ENCODE peak calls at places on chromosomes 6 and 20, in four cellular contexts. One of them, this sample, is unnamed.

GRCh38 chr20:63309261-63310071 is 16.5 kb downstream of the COL20A1 start:
- DNase-seq in K562: peak
- DNase-seq in HepG2: peak
- DNase-seq in GM12878: no peak
- DNase-seq in this sample: peak

GRCh38 chr20:23605867-23606651 is at the start of gene CST9:
- DNase-seq in K562: no peak
- DNase-seq in HepG2: no peak
- DNase-seq in GM12878: no peak
- DNase-seq in this sample: no peak

GRCh38 chr6:111653434-111653833 is 47.8 kb upstream of the TRAF3IP2 start:
- DNase-seq in K562: no peak
- DNase-seq in HepG2: no peak
- DNase-seq in GM12878: no peak
- DNase-seq in this sample: no peak

GRCh38 chr20:58171796-58172425 is 56.5 kb downstream of the ANKRD60 start:
- DNase-seq in K562: no peak
- DNase-seq in HepG2: no peak
- DNase-seq in GM12878: no peak
- DNase-seq in this sample: no peak

GRCh38 chr6:111799576-111800467 is 73.4 kb downstream of the FYN start:
- DNase-seq in K562: no peak
- DNase-seq in HepG2: no peak
- DNase-seq in GM12878: no peak
- DNase-seq in this sample: no peak

GRCh38 chr20:45407067-45407745 is 883 bp upstream of the DBNDD2 start:
- DNase-seq in K562: peak
- DNase-seq in HepG2: no peak
- DNase-seq in GM12878: no peak
- DNase-seq in this sample: peak

GRCh38 chr6:88725111-88725711 is 238.2 kb downstream of the RNGTT start:
- DNase-seq in K562: no peak
- DNase-seq in HepG2: peak
- DNase-seq in GM12878: peak
- DNase-seq in this sample: peak

GRCh38 chr6:82381278-82381677 is 17.7 kb downstream of the TPBG start:
- DNase-seq in K562: no peak
- DNase-seq in HepG2: no peak
- DNase-seq in GM12878: peak
- DNase-seq in this sample: no peak

GRCh38 chr6:107228754-107229153 is 113.4 kb upstream of the BEND3 start:
- DNase-seq in K562: no peak
- DNase-seq in HepG2: no peak
- DNase-seq in GM12878: no peak
- DNase-seq in this sample: no peak

GRCh38 chr6:13673368-13673767 is 38.3 kb downstream of the RANBP9 start:
- DNase-seq in K562: no peak
- DNase-seq in HepG2: no peak
- DNase-seq in GM12878: no peak
- DNase-seq in this sample: no peak

GRCh38 chr20:58349586-58349985 is 39.4 kb upstream of the VAPB start:
- DNase-seq in K562: no peak
- DNase-seq in HepG2: no peak
- DNase-seq in GM12878: no peak
- DNase-seq in this sample: peak

GRCh38 chr6:79249136-79249535 is 14.7 kb upstream of the HMGN3 start:
- DNase-seq in K562: no peak
- DNase-seq in HepG2: no peak
- DNase-seq in GM12878: no peak
- DNase-seq in this sample: no peak

GRCh38 chr6:24606200-24606599 is 39.8 kb downstream of the KIAA0319 start:
- DNase-seq in K562: no peak
- DNase-seq in HepG2: no peak
- DNase-seq in GM12878: no peak
- DNase-seq in this sample: no peak

GRCh38 chr6:29995346-29995777 is 53.0 kb downstream of the HLA-A start:
- DNase-seq in K562: no peak
- DNase-seq in HepG2: no peak
- DNase-seq in GM12878: no peak
- DNase-seq in this sample: no peak

GRCh38 chr6:99588618-99589289 is 17.9 kb upstream of the PRDM13 start:
- DNase-seq in K562: no peak
- DNase-seq in HepG2: peak
- DNase-seq in GM12878: no peak
- DNase-seq in this sample: peak

GRCh38 chr6:120873125-120873865 is 461.0 kb downstream of the TBC1D32 start:
- DNase-seq in K562: no peak
- DNase-seq in HepG2: no peak
- DNase-seq in GM12878: no peak
- DNase-seq in this sample: no peak

GRCh38 chr20:53827996-53828672 is 234.5 kb upstream of the ZNF217 start:
- DNase-seq in K562: no peak
- DNase-seq in HepG2: no peak
- DNase-seq in GM12878: no peak
- DNase-seq in this sample: no peak

GRCh38 chr6:92124126-92124525 is 1295.2 kb downstream of the EPHA7 start:
- DNase-seq in K562: no peak
- DNase-seq in HepG2: no peak
- DNase-seq in GM12878: no peak
- DNase-seq in this sample: no peak

GRCh38 chr20:51710503-51710902 is 57.7 kb downstream of the ATP9A start:
- DNase-seq in K562: no peak
- DNase-seq in HepG2: no peak
- DNase-seq in GM12878: no peak
- DNase-seq in this sample: no peak

GRCh38 chr20:11852801-11853200 is 64.9 kb upstream of the BTBD3 start:
- DNase-seq in K562: no peak
- DNase-seq in HepG2: no peak
- DNase-seq in GM12878: no peak
- DNase-seq in this sample: no peak

GRCh38 chr20:7248392-7248992 is 481.0 kb downstream of the BMP2 start:
- DNase-seq in K562: no peak
- DNase-seq in HepG2: no peak
- DNase-seq in GM12878: no peak
- DNase-seq in this sample: no peak

GRCh38 chr20:23407770-23408467 is 13.4 kb downstream of the NAPB start:
- DNase-seq in K562: no peak
- DNase-seq in HepG2: no peak
- DNase-seq in GM12878: no peak
- DNase-seq in this sample: no peak

GRCh38 chr6:35140991-35141720 is at the start of gene TCP11:
- DNase-seq in K562: peak
- DNase-seq in HepG2: no peak
- DNase-seq in GM12878: no peak
- DNase-seq in this sample: peak

GRCh38 chr6:104589940-104590339 is 269.8 kb downstream of the HACE1 start:
- DNase-seq in K562: no peak
- DNase-seq in HepG2: no peak
- DNase-seq in GM12878: no peak
- DNase-seq in this sample: no peak

GRCh38 chr6:56540232-56540631 is 102.5 kb downstream of the DST start:
- DNase-seq in K562: no peak
- DNase-seq in HepG2: no peak
- DNase-seq in GM12878: no peak
- DNase-seq in this sample: no peak

GRCh38 chr6:160347259-160348208 is 644 bp upstream of the SLC22A3 start:
- DNase-seq in K562: no peak
- DNase-seq in HepG2: no peak
- DNase-seq in GM12878: no peak
- DNase-seq in this sample: peak

GRCh38 chr6:138410972-138411667 is 7.1 kb downstream of the HEBP2 start:
- DNase-seq in K562: no peak
- DNase-seq in HepG2: no peak
- DNase-seq in GM12878: no peak
- DNase-seq in this sample: no peak

GRCh38 chr6:722077-722524 is 29.2 kb upstream of the EXOC2 start:
- DNase-seq in K562: peak
- DNase-seq in HepG2: peak
- DNase-seq in GM12878: no peak
- DNase-seq in this sample: peak

GRCh38 chr20:3786126-3786484 is 435 bp downstream of the CENPB start:
- DNase-seq in K562: no peak
- DNase-seq in HepG2: no peak
- DNase-seq in GM12878: no peak
- DNase-seq in this sample: peak

GRCh38 chr20:18835850-18836249 is 22.3 kb downstream of the SCP2D1 start:
- DNase-seq in K562: no peak
- DNase-seq in HepG2: no peak
- DNase-seq in GM12878: no peak
- DNase-seq in this sample: no peak

GRCh38 chr6:31308050-31308844 is 36.4 kb upstream of the HLA-C start:
- DNase-seq in K562: peak
- DNase-seq in HepG2: no peak
- DNase-seq in GM12878: no peak
- DNase-seq in this sample: no peak

GRCh38 chr6:116500969-116501433 is 10.4 kb upstream of the CALHM5 start:
- DNase-seq in K562: peak
- DNase-seq in HepG2: no peak
- DNase-seq in GM12878: no peak
- DNase-seq in this sample: no peak

GRCh38 chr6:21396313-21396712 is 197.2 kb upstream of the SOX4 start:
- DNase-seq in K562: no peak
- DNase-seq in HepG2: no peak
- DNase-seq in GM12878: no peak
- DNase-seq in this sample: no peak

GRCh38 chr20:62749851-62750445 is 41.3 kb downstream of the NTSR1 start:
- DNase-seq in K562: no peak
- DNase-seq in HepG2: no peak
- DNase-seq in GM12878: no peak
- DNase-seq in this sample: no peak

GRCh38 chr6:154139894-154140293 is 100.9 kb downstream of the OPRM1 start:
- DNase-seq in K562: no peak
- DNase-seq in HepG2: no peak
- DNase-seq in GM12878: no peak
- DNase-seq in this sample: no peak

GRCh38 chr20:31542201-31542842 is 28.1 kb downstream of the HM13 start:
- DNase-seq in K562: no peak
- DNase-seq in HepG2: no peak
- DNase-seq in GM12878: no peak
- DNase-seq in this sample: no peak

GRCh38 chr20:57705103-57705899 is 4.5 kb downstream of the PMEPA1 start:
- DNase-seq in K562: no peak
- DNase-seq in HepG2: no peak
- DNase-seq in GM12878: no peak
- DNase-seq in this sample: no peak

GRCh38 chr20:24559114-24559513 is 89.7 kb downstream of the SYNDIG1 start:
- DNase-seq in K562: no peak
- DNase-seq in HepG2: no peak
- DNase-seq in GM12878: no peak
- DNase-seq in this sample: no peak

GRCh38 chr20:41560971-41561370 is 57.2 kb downstream of the CHD6 start:
- DNase-seq in K562: no peak
- DNase-seq in HepG2: no peak
- DNase-seq in GM12878: no peak
- DNase-seq in this sample: no peak

DNA sequence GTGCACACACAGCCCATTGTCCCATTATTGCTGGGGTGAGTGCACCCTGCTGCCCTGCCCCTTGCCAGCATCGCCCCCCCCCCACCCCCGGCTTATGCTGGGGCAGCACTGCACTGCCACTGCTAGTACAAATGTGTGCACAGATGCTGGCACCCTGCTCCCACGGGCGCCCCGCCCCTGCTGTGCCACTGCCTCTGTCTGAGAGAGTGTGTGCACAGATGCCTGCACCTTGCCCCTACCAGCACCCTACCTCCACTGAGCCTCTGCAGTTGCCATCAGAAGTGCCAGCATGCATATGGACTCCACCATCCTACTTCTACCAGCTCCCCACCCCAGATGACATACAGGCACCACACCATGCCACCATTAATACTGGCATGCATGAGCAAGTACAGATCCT is 454.6 kb upstream of the KHDRBS2 start:
- DNase-seq in K562: no peak
- DNase-seq in HepG2: no peak
- DNase-seq in GM12878: no peak
- DNase-seq in this sample: peak
- TF ChIP-seq NFIC in K562: no peak
- TF ChIP-seq NFIC in HepG2: no peak
- TF ChIP-seq NFIC in GM12878: no peak
- TF ChIP-seq NFIC in this sample: no peak

GRCh38 chr6:90411292-90411781 is 114.7 kb upstream of the BACH2 start:
- DNase-seq in K562: peak
- DNase-seq in HepG2: no peak
- DNase-seq in GM12878: peak
- DNase-seq in this sample: no peak
- TF ChIP-seq NFIC in K562: peak
- TF ChIP-seq NFIC in HepG2: no peak
- TF ChIP-seq NFIC in GM12878: peak
- TF ChIP-seq NFIC in this sample: no peak

DNA sequence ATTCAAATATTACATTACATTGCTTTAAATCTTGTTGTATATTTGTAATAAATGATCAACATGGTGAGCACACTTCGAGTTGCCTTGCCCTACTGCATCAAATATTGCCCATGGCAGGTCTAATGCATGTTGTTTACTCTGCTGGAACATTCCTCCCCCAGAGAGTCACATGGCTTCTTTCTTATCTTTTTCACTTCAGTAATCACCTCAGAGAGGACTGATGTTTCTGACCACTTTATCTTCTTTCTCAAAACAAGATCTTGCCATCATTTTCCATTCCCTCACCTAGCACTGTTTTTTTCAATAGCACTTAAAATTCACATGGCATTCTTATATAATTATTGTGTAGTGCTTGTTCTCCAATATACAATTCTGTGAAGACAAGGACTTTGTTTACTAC is 243.5 kb upstream of the THEMIS start:
- DNase-seq in K562: no peak
- DNase-seq in HepG2: no peak
- DNase-seq in GM12878: no peak
- DNase-seq in this sample: no peak
- TF ChIP-seq NFIC in K562: no peak
- TF ChIP-seq NFIC in HepG2: no peak
- TF ChIP-seq NFIC in GM12878: no peak
- TF ChIP-seq NFIC in this sample: no peak

GRCh38 chr20:52783769-52784168 is 188.4 kb upstream of the TSHZ2 start:
- DNase-seq in K562: peak
- DNase-seq in HepG2: peak
- DNase-seq in GM12878: no peak
- DNase-seq in this sample: no peak
- TF ChIP-seq NFIC in K562: no peak
- TF ChIP-seq NFIC in HepG2: no peak
- TF ChIP-seq NFIC in GM12878: no peak
- TF ChIP-seq NFIC in this sample: no peak

GRCh38 chr6:47135772-47136171 is 93.6 kb upstream of the ADGRF1 start:
- DNase-seq in K562: peak
- DNase-seq in HepG2: peak
- DNase-seq in GM12878: no peak
- DNase-seq in this sample: no peak
- TF ChIP-seq NFIC in K562: peak
- TF ChIP-seq NFIC in HepG2: peak
- TF ChIP-seq NFIC in GM12878: no peak
- TF ChIP-seq NFIC in this sample: peak